ENCODE peak calls at places on chromosome 18, in nine cellular contexts. V is left kidney; D is C1 segment of cervical spinal cord; F is activated naive CD8-positive, alpha-beta T cell treated with anti-CD3 and anti-CD28 coated beads, Interleukin-2, amount 50 U/mL, for 24 hours; E is T-helper 2 cell; K is T-cell; R is stimulated activated CD8-positive, alpha-beta memory T cell treated with anti-CD3 and anti-CD28 coated beads, Interleukin-12 subunit alpha, Interleukin-12 subunit beta, amount 100 ng/mL, for 1 hour; G is GDM1; J is HuH-7. Q is an unnamed sample.

GRCh38 chr18:12492907-12493306 is 85.2 kb downstream of the PRELID3A start:
- DNase-seq in V (no peak), D (no peak), F (no peak), E (no peak), K (no peak), R (no peak), G (no peak), J (no peak), Q (no peak)

GRCh38 chr18:63848159-63848558 is 39.3 kb upstream of the SERPINB2 start:
- DNase-seq in V (peak; percentile 85), D (no peak), F (no peak), E (no peak), K (no peak), R (no peak), G (peak; percentile 17), J (peak; percentile 5), Q (no peak)

GRCh38 chr18:44474596-44474995 is 206.1 kb upstream of the SETBP1 start:
- DNase-seq in V (no peak), D (no peak), F (no peak), E (no peak), K (no peak), R (no peak), G (no peak), J (no peak), Q (no peak)

GRCh38 chr18:39302481-39302880 is 1736.9 kb upstream of the CELF4 start:
- DNase-seq in V (no peak), D (no peak), F (no peak), E (no peak), K (no peak), R (no peak), G (no peak), J (no peak), Q (no peak)

GRCh38 chr18:3458952-3459853 is 9.2 kb downstream of the TGIF1 start:
- DNase-seq in V (no peak), D (no peak), F (no peak), E (no peak), K (no peak), R (no peak), G (no peak), J (no peak), Q (no peak)

GRCh38 chr18:33317640-33318039 is 122.9 kb downstream of the CCDC178 start:
- DNase-seq in V (no peak), D (no peak), F (no peak), E (no peak), K (no peak), R (no peak), G (no peak), J (no peak), Q (no peak)

GRCh38 chr18:28816155-28816554 is 639.2 kb upstream of the CDH2 start:
- DNase-seq in V (no peak), D (no peak), F (no peak), E (no peak), K (no peak), R (no peak), G (no peak), J (no peak), Q (no peak)

GRCh38 chr18:33579868-33580205 is 1.8 kb downstream of the ASXL3 start:
- DNase-seq in V (peak; percentile 22), D (no peak), F (no peak), E (no peak), K (no peak), R (no peak), G (no peak), J (no peak), Q (no peak)

GRCh38 chr18:49031511-49032188 is 80.9 kb upstream of the SMAD7 start:
- DNase-seq in V (no peak), D (no peak), F (peak; percentile 48), E (no peak), K (peak; percentile 20), R (no peak), G (no peak), J (no peak), Q (no peak)

GRCh38 chr18:45482286-45482685 is 133.0 kb upstream of the SLC14A2 start:
- DNase-seq in V (no peak), D (no peak), F (no peak), E (no peak), K (no peak), R (no peak), G (no peak), J (no peak), Q (no peak)

GRCh38 chr18:36769172-36769571 is 59.6 kb downstream of the TPGS2 start:
- DNase-seq in V (no peak), D (no peak), F (no peak), E (no peak), K (no peak), R (no peak), G (no peak), J (no peak), Q (no peak)

GRCh38 chr18:79598046-79598884 is 81.3 kb upstream of the CTDP1 start:
- DNase-seq in V (peak; percentile 39), D (no peak), F (no peak), E (no peak), K (no peak), R (no peak), G (no peak), J (no peak), Q (no peak)

GRCh38 chr18:46401486-46402115 is 255.4 kb downstream of the LOXHD1 start:
- DNase-seq in V (no peak), D (no peak), F (no peak), E (no peak), K (no peak), R (no peak), G (no peak), J (no peak), Q (no peak)

GRCh38 chr18:79493801-79494211 is 98.1 kb downstream of the NFATC1 start:
- DNase-seq in V (no peak), D (no peak), F (no peak), E (no peak), K (no peak), R (no peak), G (no peak), J (no peak), Q (no peak)

GRCh38 chr18:7946724-7947377 is 379.7 kb downstream of the PTPRM start:
- DNase-seq in V (peak; percentile 48), D (peak; percentile 27), F (no peak), E (no peak), K (peak; percentile 3), R (no peak), G (peak; percentile 52), J (no peak), Q (no peak)

GRCh38 chr18:3055201-3055600 is 42.3 kb upstream of the LPIN2 start:
- DNase-seq in V (no peak), D (no peak), F (no peak), E (no peak), K (no peak), R (no peak), G (no peak), J (no peak), Q (no peak)

GRCh38 chr18:37844209-37844970 is 278.8 kb upstream of the CELF4 start:
- DNase-seq in V (peak; percentile 60), D (no peak), F (no peak), E (no peak), K (no peak), R (no peak), G (no peak), J (no peak), Q (no peak)

GRCh38 chr18:48662021-48662661 is 123.3 kb downstream of the CTIF start:
- DNase-seq in V (peak; percentile 65), D (no peak), F (no peak), E (no peak), K (no peak), R (no peak), G (no peak), J (peak; percentile 56), Q (no peak)

GRCh38 chr18:13178976-13179375 is 39.6 kb upstream of the LDLRAD4 start:
- DNase-seq in V (no peak), D (no peak), F (no peak), E (no peak), K (no peak), R (no peak), G (no peak), J (no peak), Q (no peak)

GRCh38 chr18:8423051-8423558 is 186.1 kb upstream of the RAB12 start:
- DNase-seq in V (peak; percentile 7), D (no peak), F (no peak), E (no peak), K (no peak), R (no peak), G (no peak), J (no peak), Q (no peak)

GRCh38 chr18:48575658-48576453 is 37.0 kb downstream of the CTIF start:
- DNase-seq in V (no peak), D (peak; percentile 73), F (no peak), E (no peak), K (no peak), R (no peak), G (no peak), J (no peak), Q (no peak)

GRCh38 chr18:48123324-48123723 is 192.9 kb upstream of the SMAD2 start:
- DNase-seq in V (no peak), D (no peak), F (no peak), E (no peak), K (no peak), R (no peak), G (no peak), J (no peak), Q (no peak)

GRCh38 chr18:12882416-12882815 is 1.6 kb downstream of the PTPN2 start:
- DNase-seq in V (peak; percentile 24), D (no peak), F (no peak), E (no peak), K (no peak), R (no peak), G (no peak), J (no peak), Q (no peak)

GRCh38 chr18:63540131-63540530 is 2.0 kb upstream of the SERPINB12 start:
- DNase-seq in V (peak; percentile 37), D (no peak), F (no peak), E (no peak), K (no peak), R (no peak), G (no peak), J (no peak), Q (no peak)

GRCh38 chr18:55319517-55319905 is 268.5 kb downstream of the TCF4 start:
- DNase-seq in V (no peak), D (no peak), F (no peak), E (no peak), K (no peak), R (no peak), G (no peak), J (no peak), Q (no peak)

GRCh38 chr18:76953186-76953982 is 131.0 kb downstream of the ZNF236 start:
- DNase-seq in V (peak; percentile 39), D (no peak), F (no peak), E (no peak), K (no peak), R (no peak), G (no peak), J (no peak), Q (no peak)

GRCh38 chr18:335741-336140 is 67.9 kb upstream of the THOC1 start:
- DNase-seq in V (no peak), D (no peak), F (no peak), E (no peak), K (no peak), R (no peak), G (no peak), J (no peak), Q (no peak)

GRCh38 chr18:76707534-76707933 is 114.8 kb upstream of the ZNF236 start:
- DNase-seq in V (peak; percentile 87), D (no peak), F (no peak), E (no peak), K (no peak), R (no peak), G (no peak), J (no peak), Q (no peak)

GRCh38 chr18:10391506-10391905 is 62.9 kb upstream of the APCDD1 start:
- DNase-seq in V (no peak), D (no peak), F (no peak), E (no peak), K (no peak), R (no peak), G (no peak), J (no peak), Q (no peak)

GRCh38 chr18:79479114-79479760 is 83.5 kb downstream of the NFATC1 start:
- DNase-seq in V (no peak), D (no peak), F (no peak), E (no peak), K (no peak), R (no peak), G (no peak), J (no peak), Q (no peak)

GRCh38 chr18:74375999-74376398 is 60.4 kb downstream of the C18orf63 start:
- DNase-seq in V (no peak), D (no peak), F (no peak), E (no peak), K (no peak), R (no peak), G (no peak), J (no peak), Q (no peak)

Q was measured in cortex of kidney.